ENCODE peak calls at places on chromosomes 5 and 9, in nine cellular contexts. One of them, this sample, is unnamed.

GRCh38 chr9:7819984-7820383 is 20.4 kb upstream of the DMAC1 start:
- DNase-seq in left ventricle myocardium inferior: no peak
- DNase-seq in C1 segment of cervical spinal cord: no peak
- DNase-seq in body of pancreas: no peak
- DNase-seq in effector memory CD8-positive, alpha-beta T cell: no peak
- DNase-seq in mesenteric fat pad: no peak
- DNase-seq in nephron progenitor cell: no peak
- DNase-seq in NCI-H2171: no peak
- DNase-seq in stimulated activated CD8-positive, alpha-beta memory T cell treated with anti-CD3 and anti-CD28 coated beads, Interleukin-2, amount 100 ng/mL, for 48 hours: no peak
- DNase-seq in this sample: no peak

GRCh38 chr5:107028938-107029337 is 641.8 kb downstream of the EFNA5 start:
- DNase-seq in left ventricle myocardium inferior: no peak
- DNase-seq in C1 segment of cervical spinal cord: no peak
- DNase-seq in body of pancreas: no peak
- DNase-seq in effector memory CD8-positive, alpha-beta T cell: no peak
- DNase-seq in mesenteric fat pad: no peak
- DNase-seq in nephron progenitor cell: no peak
- DNase-seq in NCI-H2171: no peak
- DNase-seq in stimulated activated CD8-positive, alpha-beta memory T cell treated with anti-CD3 and anti-CD28 coated beads, Interleukin-2, amount 100 ng/mL, for 48 hours: no peak
- DNase-seq in this sample: no peak

GRCh38 chr5:170986598-170986997 is 124.8 kb downstream of the RANBP17 start:
- DNase-seq in left ventricle myocardium inferior: no peak
- DNase-seq in C1 segment of cervical spinal cord: no peak
- DNase-seq in body of pancreas: no peak
- DNase-seq in effector memory CD8-positive, alpha-beta T cell: no peak
- DNase-seq in mesenteric fat pad: no peak
- DNase-seq in nephron progenitor cell: no peak
- DNase-seq in NCI-H2171: peak
- DNase-seq in stimulated activated CD8-positive, alpha-beta memory T cell treated with anti-CD3 and anti-CD28 coated beads, Interleukin-2, amount 100 ng/mL, for 48 hours: no peak
- DNase-seq in this sample: no peak

GRCh38 chr5:78959767-78960166 is 25.3 kb downstream of the ARSB start:
- DNase-seq in left ventricle myocardium inferior: no peak
- DNase-seq in C1 segment of cervical spinal cord: no peak
- DNase-seq in body of pancreas: no peak
- DNase-seq in effector memory CD8-positive, alpha-beta T cell: no peak
- DNase-seq in mesenteric fat pad: no peak
- DNase-seq in nephron progenitor cell: no peak
- DNase-seq in NCI-H2171: no peak
- DNase-seq in stimulated activated CD8-positive, alpha-beta memory T cell treated with anti-CD3 and anti-CD28 coated beads, Interleukin-2, amount 100 ng/mL, for 48 hours: no peak
- DNase-seq in this sample: no peak

GRCh38 chr5:159240301-159240870 is 22.7 kb upstream of the UBLCP1 start:
- DNase-seq in left ventricle myocardium inferior: no peak
- DNase-seq in C1 segment of cervical spinal cord: no peak
- DNase-seq in body of pancreas: no peak
- DNase-seq in effector memory CD8-positive, alpha-beta T cell: no peak
- DNase-seq in mesenteric fat pad: no peak
- DNase-seq in nephron progenitor cell: no peak
- DNase-seq in NCI-H2171: no peak
- DNase-seq in stimulated activated CD8-positive, alpha-beta memory T cell treated with anti-CD3 and anti-CD28 coated beads, Interleukin-2, amount 100 ng/mL, for 48 hours: no peak
- DNase-seq in this sample: no peak

GRCh38 chr5:19462019-19462418 is 526.0 kb downstream of the CDH18 start:
- DNase-seq in left ventricle myocardium inferior: no peak
- DNase-seq in C1 segment of cervical spinal cord: no peak
- DNase-seq in body of pancreas: no peak
- DNase-seq in effector memory CD8-positive, alpha-beta T cell: no peak
- DNase-seq in mesenteric fat pad: no peak
- DNase-seq in nephron progenitor cell: no peak
- DNase-seq in NCI-H2171: no peak
- DNase-seq in stimulated activated CD8-positive, alpha-beta memory T cell treated with anti-CD3 and anti-CD28 coated beads, Interleukin-2, amount 100 ng/mL, for 48 hours: no peak
- DNase-seq in this sample: no peak

GRCh38 chr9:137519553-137519952 is 30.6 kb downstream of the PNPLA7 start:
- DNase-seq in left ventricle myocardium inferior: no peak
- DNase-seq in C1 segment of cervical spinal cord: no peak
- DNase-seq in body of pancreas: no peak
- DNase-seq in effector memory CD8-positive, alpha-beta T cell: no peak
- DNase-seq in mesenteric fat pad: no peak
- DNase-seq in nephron progenitor cell: no peak
- DNase-seq in NCI-H2171: no peak
- DNase-seq in stimulated activated CD8-positive, alpha-beta memory T cell treated with anti-CD3 and anti-CD28 coated beads, Interleukin-2, amount 100 ng/mL, for 48 hours: no peak
- DNase-seq in this sample: no peak

GRCh38 chr5:143354025-143354424 is 49.5 kb downstream of the NR3C1 start:
- DNase-seq in left ventricle myocardium inferior: no peak
- DNase-seq in C1 segment of cervical spinal cord: no peak
- DNase-seq in body of pancreas: no peak
- DNase-seq in effector memory CD8-positive, alpha-beta T cell: no peak
- DNase-seq in mesenteric fat pad: no peak
- DNase-seq in nephron progenitor cell: no peak
- DNase-seq in NCI-H2171: no peak
- DNase-seq in stimulated activated CD8-positive, alpha-beta memory T cell treated with anti-CD3 and anti-CD28 coated beads, Interleukin-2, amount 100 ng/mL, for 48 hours: no peak
- DNase-seq in this sample: no peak

GRCh38 chr9:137130176-137130755 is 8.7 kb upstream of the GRIN1 start:
- DNase-seq in left ventricle myocardium inferior: no peak
- DNase-seq in C1 segment of cervical spinal cord: no peak
- DNase-seq in body of pancreas: no peak
- DNase-seq in effector memory CD8-positive, alpha-beta T cell: no peak
- DNase-seq in mesenteric fat pad: no peak
- DNase-seq in nephron progenitor cell: no peak
- DNase-seq in NCI-H2171: no peak
- DNase-seq in stimulated activated CD8-positive, alpha-beta memory T cell treated with anti-CD3 and anti-CD28 coated beads, Interleukin-2, amount 100 ng/mL, for 48 hours: no peak
- DNase-seq in this sample: no peak

GRCh38 chr5:154519375-154519774 is 41.3 kb upstream of the HAND1 start:
- DNase-seq in left ventricle myocardium inferior: no peak
- DNase-seq in C1 segment of cervical spinal cord: no peak
- DNase-seq in body of pancreas: no peak
- DNase-seq in effector memory CD8-positive, alpha-beta T cell: no peak
- DNase-seq in mesenteric fat pad: peak
- DNase-seq in nephron progenitor cell: no peak
- DNase-seq in NCI-H2171: no peak
- DNase-seq in stimulated activated CD8-positive, alpha-beta memory T cell treated with anti-CD3 and anti-CD28 coated beads, Interleukin-2, amount 100 ng/mL, for 48 hours: no peak
- DNase-seq in this sample: no peak

GRCh38 chr9:100324594-100325200 is 28.0 kb downstream of the TEX10 start:
- DNase-seq in left ventricle myocardium inferior: no peak
- DNase-seq in C1 segment of cervical spinal cord: no peak
- DNase-seq in body of pancreas: no peak
- DNase-seq in effector memory CD8-positive, alpha-beta T cell: no peak
- DNase-seq in mesenteric fat pad: no peak
- DNase-seq in nephron progenitor cell: no peak
- DNase-seq in NCI-H2171: peak
- DNase-seq in stimulated activated CD8-positive, alpha-beta memory T cell treated with anti-CD3 and anti-CD28 coated beads, Interleukin-2, amount 100 ng/mL, for 48 hours: no peak
- DNase-seq in this sample: no peak